ENCODE peak calls at places on chromosomes 5 and 9, in five cellular contexts. One of them, this sample, is unnamed.

GRCh38 chr5:138491669-138492551 is 26.6 kb downstream of the EGR1 start:
- DNase-seq in amniotic stem cell: peak
- DNase-seq in HT-29: peak
- DNase-seq in ELR: peak
- DNase-seq in activated CD8-positive, alpha-beta memory T cell treated with anti-CD3 and anti-CD28 coated beads, Interleukin-2, amount 50 U/mL, for 4 hours: peak
- DNase-seq in this sample: peak

GRCh38 chr5:173155912-173156311 is 11.6 kb downstream of the BNIP1 start:
- DNase-seq in amniotic stem cell: no peak
- DNase-seq in HT-29: no peak
- DNase-seq in ELR: no peak
- DNase-seq in activated CD8-positive, alpha-beta memory T cell treated with anti-CD3 and anti-CD28 coated beads, Interleukin-2, amount 50 U/mL, for 4 hours: no peak
- DNase-seq in this sample: no peak

GRCh38 chr5:134509308-134510040 is 16.0 kb upstream of the JADE2 start:
- DNase-seq in amniotic stem cell: no peak
- DNase-seq in HT-29: peak
- DNase-seq in ELR: peak
- DNase-seq in activated CD8-positive, alpha-beta memory T cell treated with anti-CD3 and anti-CD28 coated beads, Interleukin-2, amount 50 U/mL, for 4 hours: no peak
- DNase-seq in this sample: no peak

GRCh38 chr9:21770877-21771560 is 31.4 kb upstream of the MTAP start:
- DNase-seq in amniotic stem cell: peak
- DNase-seq in HT-29: no peak
- DNase-seq in ELR: peak
- DNase-seq in activated CD8-positive, alpha-beta memory T cell treated with anti-CD3 and anti-CD28 coated beads, Interleukin-2, amount 50 U/mL, for 4 hours: no peak
- DNase-seq in this sample: peak

GRCh38 chr9:71552480-71552879 is 215.8 kb downstream of the CEMIP2 start:
- DNase-seq in amniotic stem cell: no peak
- DNase-seq in HT-29: no peak
- DNase-seq in ELR: no peak
- DNase-seq in activated CD8-positive, alpha-beta memory T cell treated with anti-CD3 and anti-CD28 coated beads, Interleukin-2, amount 50 U/mL, for 4 hours: no peak
- DNase-seq in this sample: no peak

GRCh38 chr9:16337322-16338029 is 533.0 kb downstream of the BNC2 start:
- DNase-seq in amniotic stem cell: peak
- DNase-seq in HT-29: no peak
- DNase-seq in ELR: peak
- DNase-seq in activated CD8-positive, alpha-beta memory T cell treated with anti-CD3 and anti-CD28 coated beads, Interleukin-2, amount 50 U/mL, for 4 hours: no peak
- DNase-seq in this sample: peak

GRCh38 chr5:134887593-134888159 is 13.5 kb downstream of the TXNDC15 start:
- DNase-seq in amniotic stem cell: no peak
- DNase-seq in HT-29: no peak
- DNase-seq in ELR: no peak
- DNase-seq in activated CD8-positive, alpha-beta memory T cell treated with anti-CD3 and anti-CD28 coated beads, Interleukin-2, amount 50 U/mL, for 4 hours: no peak
- DNase-seq in this sample: no peak

GRCh38 chr5:173775692-173776135 is 112.4 kb upstream of the CPEB4 start:
- DNase-seq in amniotic stem cell: no peak
- DNase-seq in HT-29: no peak
- DNase-seq in ELR: no peak
- DNase-seq in activated CD8-positive, alpha-beta memory T cell treated with anti-CD3 and anti-CD28 coated beads, Interleukin-2, amount 50 U/mL, for 4 hours: no peak
- DNase-seq in this sample: no peak

GRCh38 chr9:87701931-87702421 is 23.9 kb upstream of the CTSL start:
- DNase-seq in amniotic stem cell: no peak
- DNase-seq in HT-29: no peak
- DNase-seq in ELR: no peak
- DNase-seq in activated CD8-positive, alpha-beta memory T cell treated with anti-CD3 and anti-CD28 coated beads, Interleukin-2, amount 50 U/mL, for 4 hours: no peak
- DNase-seq in this sample: no peak

This sample was measured in skeletal muscle cell.